ENCODE peak calls at places on chromosome 11, in four cellular contexts. F is cardiac muscle cell, S is pancreas, T is tibial artery. A is an unnamed sample. For H3K4me1 and H3K36me3, the result is how much of the 10 kb centered on the place peaks cover.

GRCh38 chr11:44309483-44310197 is at the start of gene ALX4:
- DNase-seq in S (no peak), T (no peak), F (peak), A (no peak)

GRCh38 chr11:125180413-125181305 is 16.1 kb downstream of the PKNOX2 start:
- DNase-seq in S (no peak), T (peak), F (no peak), A (no peak)

GRCh38 chr11:69073445-69073844 is 24.7 kb downstream of the TPCN2 start:
- DNase-seq in T (no peak), S (no peak), F (peak), A (no peak)

GRCh38 chr11:41201156-41201555 is 258.3 kb downstream of the LRRC4C start:
- DNase-seq in T (no peak), S (no peak), F (peak), A (no peak)

GRCh38 chr11:115693002-115693401 is 188.8 kb upstream of the CADM1 start:
- DNase-seq in S (no peak), F (no peak), T (no peak), A (no peak)

GRCh38 chr11:8652140-8652539 is 30.3 kb downstream of the TRIM66 start:
- DNase-seq in S (no peak), T (no peak), F (no peak), A (no peak)

GRCh38 chr11:85821636-85822035 is 10.7 kb upstream of the SYTL2 start:
- DNase-seq in F (no peak), S (no peak), T (no peak), A (peak)

GRCh38 chr11:122343247-122343646 is 227.2 kb upstream of the BLID start:
- DNase-seq in T (no peak), F (no peak), S (no peak), A (no peak)

GRCh38 chr11:114163830-114164401 is 104.4 kb downstream of the ZBTB16 start:
- DNase-seq in F (no peak), S (no peak), T (peak), A (no peak)

GRCh38 chr11:693887-694562 is 997 bp downstream of the DEAF1 start:
- DNase-seq in F (no peak), S (peak), T (no peak), A (peak)

GRCh38 chr11:15821471-15821870 is 534.9 kb downstream of the SOX6 start:
- DNase-seq in F (no peak), T (no peak), S (no peak), A (no peak)

GRCh38 chr11:107563702-107564101 is 1.8 kb downstream of the ALKBH8 start:
- DNase-seq in F (peak), T (no peak), S (no peak), A (no peak)

GRCh38 chr11:14905104-14906033 is 13.3 kb upstream of the CYP2R1 start:
- DNase-seq in S (peak), T (peak), F (peak), A (peak)

GRCh38 chr11:21897203-21897602 is 295.7 kb upstream of the ANO5 start:
- DNase-seq in F (no peak), S (no peak), T (no peak), A (no peak)

GRCh38 chr11:117743121-117743815 is 53.7 kb downstream of the DSCAML1 start:
- DNase-seq in T (no peak), S (no peak), F (no peak), A (no peak)

GRCh38 chr11:86003654-86004053 is 65.2 kb downstream of the PICALM start:
- DNase-seq in S (no peak), F (no peak), T (no peak), A (no peak)

GRCh38 chr11:114059984-114060401 is 482 bp downstream of the ZBTB16 start:
- DNase-seq in T (no peak), S (no peak), F (peak), A (peak)

GRCh38 chr11:133269272-133269671 is 263.0 kb downstream of the OPCML start:
- DNase-seq in S (no peak), T (no peak), F (no peak), A (no peak)

GRCh38 chr11:130677486-130678153 is 229.2 kb downstream of the ADAMTS15 start:
- DNase-seq in F (peak), S (no peak), T (no peak), A (no peak)

GRCh38 chr11:102347526-102348331 is 715 bp downstream of the BIRC2 start:
- DNase-seq in S (peak), F (peak), T (no peak), A (no peak)

GRCh38 chr11:62461740-62462522 is 43.1 kb downstream of the SCGB1A1 start:
- DNase-seq in S (no peak), T (no peak), F (no peak), A (no peak)

GRCh38 chr11:17608830-17609229 is 61.8 kb downstream of the OTOG start:
- DNase-seq in F (no peak), S (no peak), T (no peak), A (no peak)

GRCh38 chr11:100354736-100355135 is 332.4 kb upstream of the ARHGAP42 start:
- DNase-seq in F (no peak), S (no peak), T (no peak), A (no peak)

GRCh38 chr11:105130189-105130813 is 9.3 kb downstream of the CARD18 start:
- DNase-seq in T (no peak), S (no peak), F (no peak), A (no peak)

GRCh38 chr11:62804310-62805043 is 763 bp downstream of the NXF1 start:
- DNase-seq in F (no peak), T (no peak), S (no peak), A (no peak)

GRCh38 chr11:132032555-132032954 is 662.1 kb downstream of the NTM start:
- DNase-seq in S (no peak), F (no peak), T (no peak), A (no peak)

GRCh38 chr11:2185324-2186085 is 13.9 kb upstream of the TH start:
- DNase-seq in T (no peak), F (no peak), S (no peak), A (no peak)

GRCh38 chr11:69636512-69636866 is 4.5 kb upstream of the CCND1 start:
- DNase-seq in S (peak), F (peak), T (peak), A (peak)

GRCh38 chr11:33721291-33721840 is 14.9 kb downstream of the CD59 start:
- DNase-seq in F (no peak), S (no peak), T (no peak), A (no peak)

GRCh38 chr11:73404506-73405145 is 28.4 kb downstream of the RELT start:
- DNase-seq in F (no peak), T (no peak), S (no peak), A (no peak)

GRCh38 chr11:44400431-44400830 is 90.5 kb upstream of the ALX4 start:
- DNase-seq in F (no peak), S (no peak), T (no peak), A (no peak)

GRCh38 chr11:73227571-73228211 is 9.6 kb downstream of the P2RY2 start:
- DNase-seq in S (peak), T (peak), F (no peak), A (peak)

GRCh38 chr11:115665958-115666357 is 161.7 kb upstream of the CADM1 start:
- DNase-seq in F (no peak), S (no peak), T (no peak), A (no peak)

GRCh38 chr11:27217948-27218410 is 145.0 kb downstream of the CCDC34 start:
- DNase-seq in T (no peak), F (no peak), S (peak), A (no peak)

GRCh38 chr11:61505640-61506155 is 2.9 kb upstream of the LRRC10B start:
- DNase-seq in T (no peak), S (no peak), F (no peak), A (no peak)

GRCh38 chr11:1546536-1547466 is 25.3 kb downstream of the DUSP8 start:
- DNase-seq in T (no peak), F (peak), S (peak), A (peak)

GRCh38 chr11:9823887-9824385 is 160.1 kb downstream of the SWAP70 start:
- DNase-seq in T (no peak), F (no peak), S (no peak), A (no peak)

GRCh38 chr11:65435981-65436411 is 13.4 kb downstream of the NEAT1 start:
- DNase-seq in F (no peak), T (no peak), S (no peak), A (peak)
- H3K4me3 ChIP-seq in F (no peak), T (no peak), S (no peak), A (no peak)

DNA sequence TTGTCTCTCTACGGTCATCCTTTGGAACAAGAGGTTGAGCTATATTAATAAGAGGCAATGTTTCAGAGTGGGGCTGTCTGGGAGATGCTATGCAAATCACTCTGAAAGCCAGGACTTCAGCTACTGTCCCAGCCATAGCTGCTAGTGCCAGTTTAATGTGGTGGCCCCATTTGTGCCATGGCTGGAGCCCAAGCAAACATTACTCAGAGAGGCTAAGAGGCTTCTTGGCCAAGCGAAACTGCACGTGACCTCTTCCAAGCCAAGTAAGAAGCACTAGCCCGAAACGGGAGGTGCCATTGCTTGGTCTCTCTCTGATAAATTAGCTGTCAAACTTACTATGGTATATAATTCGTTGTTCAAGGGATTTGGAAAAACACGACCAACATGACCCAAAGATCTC is 50.4 kb upstream of the TBCEL start:
- DNase-seq in F (no peak), T (no peak), S (no peak), A (no peak)
- H3K4me1 ChIP-seq in F (under half), T (under half), S (under half), A (under half)

DNA sequence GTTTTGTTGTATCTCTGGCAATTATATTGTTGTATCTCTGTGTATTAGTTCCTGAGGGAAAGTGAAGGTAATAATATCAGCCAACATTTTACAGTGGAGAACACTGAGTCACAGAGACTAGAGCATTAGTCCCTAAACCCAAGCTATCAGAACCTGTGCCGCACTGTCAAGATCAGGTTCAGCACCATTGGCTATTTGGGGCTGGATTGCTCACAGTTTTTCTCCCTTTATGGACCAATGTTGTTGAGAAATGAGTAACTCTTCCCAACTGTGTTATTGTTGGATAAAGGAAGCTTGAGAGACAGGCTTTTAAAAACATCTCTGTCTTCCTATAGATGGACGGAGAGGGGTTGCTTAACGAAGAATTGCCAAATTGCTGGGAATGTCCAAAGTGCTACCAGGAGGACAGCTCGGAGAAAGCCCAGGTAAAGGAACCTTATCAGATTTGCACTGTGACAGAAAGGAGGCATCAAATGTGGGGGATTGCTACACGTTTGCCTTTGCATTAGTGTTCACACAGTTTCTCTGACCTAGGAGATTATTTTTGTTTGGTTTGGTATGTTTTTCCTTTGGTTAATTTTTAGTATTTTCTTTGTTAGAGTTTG is 18.2 kb upstream of the GRK2 start:
- DNase-seq in T (no peak), S (no peak), F (no peak), A (no peak)
- H3K36me3 ChIP-seq in T (half or more), S (under half), F (half or more), A (under half)

DNA sequence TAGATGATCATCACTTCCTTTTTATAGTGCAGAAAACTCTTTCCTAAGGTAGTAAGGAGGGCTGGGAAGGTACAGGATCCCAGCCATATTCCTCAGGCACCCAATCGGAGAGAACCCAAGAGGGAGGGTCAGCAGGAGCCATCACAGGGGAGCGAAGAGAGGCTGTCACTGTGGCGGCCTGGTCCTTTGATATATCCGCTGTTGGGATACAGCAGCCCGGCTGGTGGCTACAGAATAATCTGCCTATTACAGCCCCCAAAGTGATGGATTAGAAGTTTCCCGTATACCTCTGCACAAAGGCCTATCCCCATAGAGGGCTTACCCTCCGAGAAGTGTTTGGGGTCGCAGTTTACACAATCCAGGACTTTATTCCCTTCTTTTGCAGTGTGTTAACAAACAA is 48.5 kb downstream of the OR4D9 start:
- DNase-seq in F (peak), S (no peak), T (no peak), A (no peak)
- H3K4me3 ChIP-seq in F (peak), S (no peak), T (peak), A (no peak)